ENCODE peak calls at places on chromosomes 3 and 15, in six cellular contexts. C is naive thymus-derived CD8-positive, alpha-beta T cell; E is GM04504; U is NCI-H1105; T is activated CD8-positive, alpha-beta memory T cell treated with anti-CD3 and anti-CD28 coated beads for 48 hours; J is GM10248. M is an unnamed sample.

GRCh38 chr15:34043813-34044212 is 4.8 kb upstream of the AVEN start:
- DNase-seq in C (no peak), E (no peak), U (no peak), T (no peak), J (no peak), M (no peak)

GRCh38 chr3:179297971-179298725 is 24.7 kb upstream of the ZNF639 start:
- DNase-seq in C (no peak), E (no peak), U (no peak), T (no peak), J (no peak), M (no peak)

GRCh38 chr3:178777718-178778411 is 241.6 kb downstream of the KCNMB2 start:
- DNase-seq in C (no peak), E (peak; percentile 22), U (no peak), T (no peak), J (peak; percentile 20), M (peak; percentile 11)

GRCh38 chr3:8963137-8963853 is at the start of gene RAD18:
- DNase-seq in C (peak; percentile 87), E (peak; percentile 62), U (peak; percentile 79), T (peak; percentile 91), J (peak; percentile 92), M (peak; percentile 88)

GRCh38 chr3:46921871-46922271 is 44.4 kb downstream of the PTH1R start:
- DNase-seq in C (no peak), E (no peak), U (no peak), T (no peak), J (no peak), M (no peak)

GRCh38 chr3:188470508-188471130 is 316.7 kb downstream of the LPP start:
- DNase-seq in C (no peak), E (no peak), U (no peak), T (no peak), J (no peak), M (no peak)

GRCh38 chr15:65069179-65069578 is 1.4 kb upstream of the RASL12 start:
- DNase-seq in C (no peak), E (peak; percentile 94), U (no peak), T (no peak), J (no peak), M (no peak)

GRCh38 chr15:94582368-94582767 is 351.0 kb downstream of the MCTP2 start:
- DNase-seq in C (no peak), E (no peak), U (no peak), T (no peak), J (peak; percentile 20), M (no peak)

GRCh38 chr3:49333091-49333490 is 6.8 kb downstream of the USP4 start:
- DNase-seq in C (peak; percentile 20), E (no peak), U (no peak), T (no peak), J (no peak), M (no peak)

GRCh38 chr3:146172586-146172985 is 11.6 kb upstream of the PLOD2 start:
- DNase-seq in C (no peak), E (no peak), U (no peak), T (no peak), J (no peak), M (no peak)

M was measured in NCI-H345.